ENCODE peak calls at places on chromosome 18, in eight cellular contexts. H, Q, D, U, B, E, N and L are unnamed samples.

GRCh38 chr18:48152549-48152948 is 222.1 kb upstream of the SMAD2 start:
- DNase-seq in H (peak), Q (peak), D (no peak), U (no peak), B (no peak), E (peak), N (peak), L (no peak)

GRCh38 chr18:28019425-28020108 is 157.4 kb downstream of the CDH2 start:
- DNase-seq in H (peak), Q (no peak), D (no peak), U (no peak), B (no peak), E (no peak), N (peak), L (no peak)

GRCh38 chr18:2967357-2967756 is 45.6 kb downstream of the LPIN2 start:
- DNase-seq in H (no peak), Q (no peak), D (no peak), U (no peak), B (no peak), E (no peak), N (no peak), L (no peak)

GRCh38 chr18:31643003-31643402 is 41.4 kb downstream of the B4GALT6 start:
- DNase-seq in H (peak), Q (no peak), D (no peak), U (no peak), B (no peak), E (no peak), N (peak), L (no peak)

GRCh38 chr18:21241224-21242131 is 554 bp upstream of the GREB1L start:
- DNase-seq in H (peak), Q (peak), D (no peak), U (peak), B (no peak), E (no peak), N (no peak), L (no peak)

GRCh38 chr18:49359732-49360444 is 100.6 kb downstream of the DYM start:
- DNase-seq in H (peak), Q (peak), D (no peak), U (peak), B (no peak), E (no peak), N (peak), L (no peak)

GRCh38 chr18:23837591-23837990 is 148.3 kb downstream of the LAMA3 start:
- DNase-seq in H (peak), Q (peak), D (no peak), U (peak), B (no peak), E (peak), N (peak), L (peak)

GRCh38 chr18:48002933-48003365 is 72.5 kb upstream of the SMAD2 start:
- DNase-seq in H (peak), Q (no peak), D (peak), U (peak), B (no peak), E (no peak), N (peak), L (peak)

GRCh38 chr18:76482971-76483691 is 11.9 kb downstream of the ZNF516 start:
- DNase-seq in H (no peak), Q (no peak), D (no peak), U (no peak), B (no peak), E (no peak), N (no peak), L (no peak)

GRCh38 chr18:66495844-66496243 is 108.0 kb downstream of the CDH19 start:
- DNase-seq in H (no peak), Q (peak), D (peak), U (peak), B (no peak), E (no peak), N (peak), L (peak)

GRCh38 chr18:26403451-26403850 is 144.9 kb downstream of the KCTD1 start:
- DNase-seq in H (peak), Q (no peak), D (no peak), U (no peak), B (no peak), E (no peak), N (no peak), L (no peak)